ENCODE peak calls at places on chromosome 5, in ten cellular contexts. F is stomach, K is sigmoid colon, X is epithelial cell of proximal tubule, U is astrocyte of the spinal cord, L is bronchial epithelial cell, Y is HFFc6, A is lower lobe of right lung, Z is endothelial cell, G is choroid plexus epithelial cell. V is an unnamed sample.

GRCh38 chr5:136080483-136081180 is 51.8 kb downstream of the TGFBI start:
- DNase-seq in F (peak), K (peak), X (peak), U (peak), L (peak), Y (peak), A (peak), Z (peak), G (peak), V (peak)

GRCh38 chr5:69531010-69531785 is 28.8 kb upstream of the GTF2H2C start:
- DNase-seq in F (peak), K (no peak), X (no peak), U (peak), L (no peak), Y (no peak), A (no peak), Z (no peak), G (no peak), V (no peak)

GRCh38 chr5:142749321-142749720 is 20.9 kb upstream of the ARHGAP26 start:
- DNase-seq in F (no peak), K (no peak), X (no peak), U (peak), L (peak), Y (peak), A (no peak), Z (no peak), G (peak), V (peak)

GRCh38 chr5:132962429-132962928 is 955 bp downstream of the AFF4 start:
- DNase-seq in F (no peak), K (no peak), X (peak), U (peak), L (peak), Y (peak), A (no peak), Z (peak), G (peak), V (peak)

GRCh38 chr5:142015781-142016533 is 3.1 kb upstream of the GNPDA1 start:
- DNase-seq in F (no peak), K (no peak), X (peak), U (peak), L (peak), Y (peak), A (no peak), Z (no peak), G (peak), V (peak)

GRCh38 chr5:60948738-60949137 is 3.7 kb downstream of the NDUFAF2 start:
- DNase-seq in F (no peak), K (no peak), X (no peak), U (no peak), L (no peak), Y (no peak), A (no peak), Z (no peak), G (no peak), V (no peak)

GRCh38 chr5:446864-447263 is 3.9 kb downstream of the EXOC3 start:
- DNase-seq in F (no peak), K (peak), X (peak), U (peak), L (peak), Y (peak), A (no peak), Z (no peak), G (peak), V (no peak)

GRCh38 chr5:58787982-58788381 is 205.1 kb downstream of the RAB3C start:
- DNase-seq in F (no peak), K (no peak), X (no peak), U (no peak), L (no peak), Y (no peak), A (no peak), Z (no peak), G (no peak), V (no peak)

GRCh38 chr5:78518365-78519197 is 130.0 kb downstream of the LHFPL2 start:
- DNase-seq in F (peak), K (peak), X (no peak), U (peak), L (peak), Y (peak), A (peak), Z (peak), G (peak), V (no peak)

GRCh38 chr5:77588175-77588574 is 50.3 kb downstream of the OTP start:
- DNase-seq in F (no peak), K (no peak), X (no peak), U (no peak), L (no peak), Y (no peak), A (no peak), Z (no peak), G (no peak), V (no peak)

GRCh38 chr5:179255527-179256228 is 89.6 kb downstream of the ADAMTS2 start:
- DNase-seq in F (no peak), K (peak), X (no peak), U (no peak), L (no peak), Y (no peak), A (no peak), Z (no peak), G (no peak), V (no peak)

GRCh38 chr5:154523104-154523503 is 45.1 kb upstream of the HAND1 start:
- DNase-seq in F (no peak), K (no peak), X (no peak), U (no peak), L (peak), Y (no peak), A (no peak), Z (no peak), G (no peak), V (no peak)

GRCh38 chr5:18010053-18010452 is 375.8 kb downstream of the TAF11L14 start:
- DNase-seq in F (no peak), K (no peak), X (no peak), U (no peak), L (no peak), Y (no peak), A (no peak), Z (peak), G (no peak), V (no peak)

GRCh38 chr5:66933066-66933465 is 263.5 kb downstream of the CD180 start:
- DNase-seq in F (no peak), K (no peak), X (no peak), U (peak), L (peak), Y (peak), A (no peak), Z (no peak), G (peak), V (no peak)

GRCh38 chr5:2761921-2762488 is 10.5 kb upstream of the IRX2 start:
- DNase-seq in F (no peak), K (no peak), X (no peak), U (no peak), L (no peak), Y (no peak), A (no peak), Z (no peak), G (no peak), V (no peak)

GRCh38 chr5:181282874-181283273 is 21.9 kb upstream of the TRIM52 start:
- DNase-seq in F (no peak), K (no peak), X (no peak), U (no peak), L (no peak), Y (no peak), A (no peak), Z (no peak), G (no peak), V (no peak)

GRCh38 chr5:113115956-113116355 is 139.4 kb downstream of the DCP2 start:
- DNase-seq in F (no peak), K (no peak), X (no peak), U (no peak), L (no peak), Y (no peak), A (no peak), Z (no peak), G (no peak), V (no peak)

GRCh38 chr5:132065351-132065937 is 5.0 kb downstream of the IL3 start:
- DNase-seq in F (peak), K (peak), X (no peak), U (peak), L (peak), Y (peak), A (peak), Z (peak), G (peak), V (peak)

GRCh38 chr5:13780081-13780480 is 164.4 kb downstream of the DNAH5 start:
- DNase-seq in F (no peak), K (no peak), X (no peak), U (no peak), L (peak), Y (no peak), A (no peak), Z (no peak), G (no peak), V (no peak)

GRCh38 chr5:132421442-132421841 is 51.9 kb downstream of the SLC22A5 start:
- DNase-seq in F (no peak), K (no peak), X (no peak), U (no peak), L (peak), Y (no peak), A (no peak), Z (no peak), G (no peak), V (no peak)

GRCh38 chr5:146751054-146751453 is 127.5 kb downstream of the PPP2R2B start:
- DNase-seq in F (no peak), K (no peak), X (no peak), U (no peak), L (peak), Y (no peak), A (no peak), Z (no peak), G (no peak), V (no peak)

GRCh38 chr5:59317023-59317771 is 576.3 kb downstream of the PDE4D start:
- DNase-seq in F (no peak), K (peak), X (no peak), U (peak), L (peak), Y (peak), A (no peak), Z (no peak), G (peak), V (no peak)

GRCh38 chr5:143741418-143741817 is 70.5 kb upstream of the HMHB1 start:
- DNase-seq in F (no peak), K (no peak), X (no peak), U (no peak), L (no peak), Y (no peak), A (no peak), Z (no peak), G (no peak), V (no peak)

GRCh38 chr5:17807069-17807468 is 172.8 kb downstream of the TAF11L14 start:
- DNase-seq in F (no peak), K (no peak), X (no peak), U (no peak), L (no peak), Y (no peak), A (no peak), Z (no peak), G (no peak), V (no peak)

GRCh38 chr5:4722886-4723285 is 417.2 kb upstream of the ADAMTS16 start:
- DNase-seq in F (no peak), K (no peak), X (no peak), U (no peak), L (no peak), Y (no peak), A (no peak), Z (no peak), G (no peak), V (no peak)

GRCh38 chr5:142446131-142446959 is 121.5 kb upstream of the SPRY4 start:
- DNase-seq in F (no peak), K (no peak), X (no peak), U (peak), L (peak), Y (peak), A (no peak), Z (no peak), G (peak), V (no peak)

GRCh38 chr5:169602535-169602934 is 19.0 kb downstream of the SPDL1 start:
- DNase-seq in F (no peak), K (no peak), X (no peak), U (peak), L (no peak), Y (peak), A (no peak), Z (no peak), G (no peak), V (no peak)

GRCh38 chr5:125370486-125370885 is 624.0 kb upstream of the ZNF608 start:
- DNase-seq in F (no peak), K (no peak), X (no peak), U (no peak), L (no peak), Y (no peak), A (no peak), Z (no peak), G (no peak), V (no peak)

GRCh38 chr5:82277613-82277986 is 554 bp downstream of the RPS23 start:
- DNase-seq in F (no peak), K (no peak), X (no peak), U (peak), L (no peak), Y (no peak), A (no peak), Z (no peak), G (no peak), V (no peak)

GRCh38 chr5:82276800-82277612 is 1.1 kb downstream of the RPS23 start:
- DNase-seq in F (no peak), K (no peak), X (no peak), U (no peak), L (no peak), Y (no peak), A (no peak), Z (no peak), G (no peak), V (no peak)

GRCh38 chr5:82278711-82279370 is 687 bp upstream of the RPS23 start:
- DNase-seq in F (no peak), K (no peak), X (no peak), U (no peak), L (no peak), Y (no peak), A (no peak), Z (no peak), G (no peak), V (no peak)

GRCh38 chr5:82275267-82275664 is 2.9 kb downstream of the RPS23 start:
- DNase-seq in F (no peak), K (no peak), X (no peak), U (no peak), L (no peak), Y (no peak), A (no peak), Z (no peak), G (no peak), V (no peak)

GRCh38 chr5:82277987-82278710 is at the start of gene RPS23:
- DNase-seq in F (peak), K (peak), X (peak), U (peak), L (peak), Y (peak), A (peak), Z (peak), G (peak), V (peak)
- TF ChIP-seq CTCF in F (no peak), K (no peak), X (no peak), U (no peak), L (no peak), Y (no peak), A (no peak), Z (no peak), G (no peak), V (no peak)

DNA sequence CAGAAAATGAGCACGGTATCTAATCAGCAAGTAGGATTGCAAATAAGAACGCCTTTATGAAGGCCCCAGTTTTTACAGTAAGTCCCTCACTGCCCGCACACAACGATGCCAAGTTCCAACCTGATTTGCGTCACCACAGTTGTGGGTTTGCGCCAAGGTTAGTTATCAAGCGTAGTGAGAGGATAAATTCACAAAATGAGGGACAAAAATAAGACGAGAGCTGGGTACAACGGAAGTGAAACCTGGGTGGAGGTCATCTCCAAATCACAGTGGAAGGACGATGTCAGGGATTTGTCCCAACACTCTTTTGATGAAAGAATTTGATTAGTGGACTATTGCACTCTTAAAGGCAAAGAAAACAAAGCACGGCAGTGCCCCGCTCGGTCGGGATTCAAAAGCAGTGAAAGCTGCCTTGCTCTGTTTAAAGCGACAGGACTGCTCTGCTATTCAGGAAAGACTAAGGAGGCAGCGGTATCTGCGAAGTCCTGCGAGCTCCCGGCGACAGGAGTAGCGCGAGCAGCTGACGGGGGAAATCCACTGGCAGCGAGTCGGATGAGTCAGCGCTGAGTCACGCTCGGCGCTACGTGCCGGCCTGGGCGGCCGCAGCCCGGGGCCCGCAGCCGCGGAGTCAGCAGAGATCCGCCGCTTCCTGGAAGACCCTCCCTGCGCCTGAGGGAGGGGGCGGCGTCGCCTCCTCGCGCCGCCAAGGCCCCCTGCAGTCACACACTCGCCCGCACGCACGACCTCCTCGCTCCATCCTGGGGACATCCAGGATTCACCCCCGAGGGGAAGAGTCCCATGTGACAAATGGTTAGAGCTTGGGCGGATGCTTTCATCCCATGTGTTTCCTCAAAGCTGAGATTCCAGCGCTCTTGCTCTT is 102.8 kb downstream of the ARRDC3 start:
- DNase-seq in F (peak), K (peak), X (peak), U (peak), L (peak), Y (peak), A (peak), Z (peak), G (peak), V (peak)
- TF ChIP-seq CTCF in F (no peak), K (no peak), X (peak), U (no peak), L (no peak), Y (peak), A (peak), Z (no peak), G (no peak), V (no peak)

DNA sequence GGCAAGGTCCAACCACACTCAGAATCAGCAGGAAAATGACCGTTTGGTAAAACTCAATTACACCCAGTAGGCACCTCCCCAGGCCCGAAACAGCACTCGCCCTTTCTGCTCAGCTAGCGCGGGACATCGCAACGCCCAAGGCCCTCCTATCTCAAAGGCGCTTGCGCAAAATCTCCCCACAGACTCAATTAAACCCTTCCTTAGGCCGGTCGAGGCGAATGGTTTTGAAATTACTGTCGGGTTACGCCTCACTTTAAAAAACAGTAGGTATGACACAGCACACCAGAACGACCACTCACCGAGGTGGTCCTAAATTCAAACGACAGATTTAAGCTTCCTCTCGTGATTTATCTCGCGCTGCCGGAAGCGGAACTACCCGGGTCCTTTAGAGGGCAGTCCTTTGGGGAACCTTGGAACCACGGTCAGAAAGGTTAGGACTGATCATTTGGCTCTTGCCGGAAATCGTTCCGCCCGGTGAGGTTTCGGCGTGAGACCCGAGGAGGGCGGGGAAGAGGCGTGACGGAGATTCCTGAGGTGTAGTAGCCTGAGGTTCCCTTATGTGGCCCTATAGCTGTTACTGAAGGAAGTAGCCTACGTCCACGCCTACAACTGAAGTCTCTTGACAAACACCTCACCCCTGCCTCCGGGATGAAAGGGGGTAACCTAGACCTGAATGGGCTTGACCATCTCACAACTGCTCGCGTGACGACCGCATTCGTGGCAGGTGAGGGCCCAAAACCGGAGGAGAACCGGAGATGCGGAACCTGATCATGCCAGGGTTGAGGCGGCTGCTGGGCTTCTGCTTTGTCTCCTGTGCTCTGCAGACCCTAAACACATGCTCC is at the start of the genes GIN1 and PPIP5K2:
- DNase-seq in F (peak), K (peak), X (peak), U (peak), L (peak), Y (peak), A (peak), Z (peak), G (peak), V (peak)
- TF ChIP-seq CTCF in F (no peak), K (no peak), X (no peak), U (no peak), L (no peak), Y (no peak), A (no peak), Z (no peak), G (peak), V (no peak)

GRCh38 chr5:71884926-71885325 is 165.9 kb downstream of the CARTPT start:
- DNase-seq in F (no peak), K (no peak), X (no peak), U (no peak), L (no peak), Y (no peak), A (no peak), Z (no peak), G (no peak), V (no peak)

GRCh38 chr5:71887680-71888079 is 168.6 kb downstream of the CARTPT start:
- DNase-seq in F (no peak), K (no peak), X (peak), U (peak), L (peak), Y (peak), A (no peak), Z (no peak), G (peak), V (no peak)

GRCh38 chr5:71883745-71884103 is 164.6 kb downstream of the CARTPT start:
- DNase-seq in F (no peak), K (no peak), X (no peak), U (no peak), L (no peak), Y (no peak), A (no peak), Z (no peak), G (no peak), V (no peak)

GRCh38 chr5:71880531-71880930 is 161.5 kb downstream of the CARTPT start:
- DNase-seq in F (no peak), K (no peak), X (no peak), U (no peak), L (no peak), Y (no peak), A (no peak), Z (no peak), G (no peak), V (no peak)

GRCh38 chr5:71882826-71883744 is 164.0 kb downstream of the CARTPT start:
- DNase-seq in F (no peak), K (peak), X (no peak), U (peak), L (peak), Y (peak), A (no peak), Z (no peak), G (no peak), V (no peak)
- TF ChIP-seq CTCF in F (no peak), K (no peak), X (no peak), U (no peak), L (no peak), Y (peak), A (no peak), Z (no peak), G (no peak), V (no peak)

GRCh38 chr5:137500616-137501225 is 1.6 kb upstream of the SPOCK1 start:
- DNase-seq in F (no peak), K (no peak), X (no peak), U (no peak), L (no peak), Y (no peak), A (no peak), Z (no peak), G (no peak), V (no peak)

GRCh38 chr5:137498301-137498735 is 808 bp downstream of the SPOCK1 start:
- DNase-seq in F (no peak), K (no peak), X (no peak), U (no peak), L (peak), Y (peak), A (no peak), Z (peak), G (peak), V (no peak)

GRCh38 chr5:137498736-137499505 is at the start of gene SPOCK1:
- DNase-seq in F (peak), K (peak), X (no peak), U (peak), L (peak), Y (peak), A (peak), Z (peak), G (peak), V (peak)

GRCh38 chr5:137496919-137497318 is 2.2 kb downstream of the SPOCK1 start:
- DNase-seq in F (no peak), K (no peak), X (no peak), U (no peak), L (no peak), Y (no peak), A (no peak), Z (no peak), G (no peak), V (no peak)

GRCh38 chr5:137497396-137498290 is 1.5 kb downstream of the SPOCK1 start:
- DNase-seq in F (no peak), K (no peak), X (no peak), U (no peak), L (peak), Y (peak), A (no peak), Z (no peak), G (no peak), V (no peak)
- TF ChIP-seq CTCF in F (no peak), K (no peak), X (peak), U (no peak), L (peak), Y (peak), A (no peak), Z (no peak), G (no peak), V (no peak)

V was measured in activated CD8-positive, alpha-beta T cell treated with anti-CD3 and anti-CD28 coated beads for 36 hours.